ENCODE peak calls at places on chromosomes 7 and 10, in nine cellular contexts. P is stimulated activated CD8-positive, alpha-beta memory T cell treated with anti-CD3 and anti-CD28 coated beads, Interleukin-12 subunit alpha, Interleukin-12 subunit beta, amount 100 ng/mL, for 4 hours; D is AG08395; Y is lung; V is NCI-H2029 treated with DMSO at 0.1 percent for 48 hours; Q is activated T-helper 9 cell treated with anti-CD3 and anti-CD28 coated beads, Interleukin-2, amount 50 U/mL, for 16 hours; B is choroid plexus epithelial cell; J is H54; K is LoVo. H is an unnamed sample.

GRCh38 chr10:3570330-3570729 is 214.7 kb downstream of the KLF6 start:
- DNase-seq in P (no peak), D (no peak), Y (no peak), V (no peak), Q (no peak), B (no peak), J (no peak), K (no peak), H (no peak)

GRCh38 chr7:105014725-105015630 is 973 bp downstream of the KMT2E start:
- DNase-seq in P (peak), D (peak), Y (peak), V (no peak), Q (no peak), B (peak), J (no peak), K (peak), H (peak)

GRCh38 chr7:95246935-95247370 is 77.4 kb downstream of the PON1 start:
- DNase-seq in P (no peak), D (peak), Y (peak), V (peak), Q (no peak), B (peak), J (peak), K (peak), H (peak)

GRCh38 chr10:118926903-118927302 is 102.6 kb upstream of the NANOS1 start:
- DNase-seq in P (no peak), D (no peak), Y (no peak), V (no peak), Q (no peak), B (no peak), J (no peak), K (no peak), H (no peak)

GRCh38 chr10:117071293-117072050 is 66.5 kb upstream of the SHTN1 start:
- DNase-seq in P (no peak), D (no peak), Y (no peak), V (no peak), Q (no peak), B (peak), J (no peak), K (no peak), H (no peak)

GRCh38 chr7:42964849-42965805 is 33.0 kb downstream of the MRPL32 start:
- DNase-seq in P (no peak), D (no peak), Y (no peak), V (no peak), Q (no peak), B (no peak), J (no peak), K (no peak), H (no peak)

GRCh38 chr10:73647211-73647874 is 6.1 kb upstream of the MYOZ1 start:
- DNase-seq in P (no peak), D (peak), Y (peak), V (peak), Q (no peak), B (peak), J (no peak), K (no peak), H (peak)

GRCh38 chr7:6392712-6393666 is 54.8 kb downstream of the DAGLB start:
- DNase-seq in P (no peak), D (peak), Y (peak), V (no peak), Q (no peak), B (peak), J (peak), K (peak), H (peak)

GRCh38 chr7:1942704-1943294 is 272.7 kb downstream of the ELFN1 start:
- DNase-seq in P (no peak), D (no peak), Y (no peak), V (no peak), Q (no peak), B (peak), J (no peak), K (no peak), H (no peak)

GRCh38 chr10:103780242-103781149 is 74.9 kb downstream of the SH3PXD2A start:
- DNase-seq in P (no peak), D (no peak), Y (no peak), V (no peak), Q (no peak), B (no peak), J (no peak), K (no peak), H (no peak)

GRCh38 chr7:50321678-50322077 is 17.2 kb downstream of the IKZF1 start:
- DNase-seq in P (no peak), D (no peak), Y (no peak), V (no peak), Q (no peak), B (no peak), J (no peak), K (no peak), H (no peak)

GRCh38 chr10:131899695-131900349 is 986 bp upstream of the PPP2R2D start:
- DNase-seq in P (no peak), D (no peak), Y (no peak), V (no peak), Q (no peak), B (no peak), J (no peak), K (peak), H (no peak)

GRCh38 chr10:96665306-96665705 is 55.0 kb downstream of the PIK3AP1 start:
- DNase-seq in P (no peak), D (peak), Y (no peak), V (no peak), Q (no peak), B (peak), J (no peak), K (no peak), H (no peak)

GRCh38 chr10:121984463-121984862 is 4.5 kb upstream of the TACC2 start:
- DNase-seq in P (no peak), D (no peak), Y (no peak), V (no peak), Q (no peak), B (no peak), J (no peak), K (no peak), H (no peak)

GRCh38 chr7:5670173-5670933 is 111.1 kb downstream of the RNF216 start:
- DNase-seq in P (no peak), D (no peak), Y (no peak), V (no peak), Q (no peak), B (no peak), J (no peak), K (no peak), H (no peak)

GRCh38 chr10:100750291-100751210 is 5.2 kb downstream of the PAX2 start:
- DNase-seq in P (no peak), D (no peak), Y (no peak), V (no peak), Q (no peak), B (no peak), J (no peak), K (no peak), H (no peak)

GRCh38 chr10:120262857-120263547 is 194.0 kb upstream of the PLPP4 start:
- DNase-seq in P (no peak), D (no peak), Y (no peak), V (no peak), Q (no peak), B (peak), J (no peak), K (no peak), H (no peak)

GRCh38 chr10:108684431-108684830 is 1238.9 kb downstream of the XPNPEP1 start:
- DNase-seq in P (no peak), D (no peak), Y (no peak), V (no peak), Q (no peak), B (peak), J (no peak), K (no peak), H (no peak)

GRCh38 chr7:96499532-96499931 is 177.6 kb upstream of the SLC25A13 start:
- DNase-seq in P (no peak), D (no peak), Y (no peak), V (peak), Q (no peak), B (no peak), J (no peak), K (no peak), H (no peak)

GRCh38 chr10:43126759-43127424 is 11.4 kb upstream of the CSGALNACT2 start:
- DNase-seq in P (no peak), D (no peak), Y (peak), V (no peak), Q (no peak), B (no peak), J (no peak), K (no peak), H (peak)

GRCh38 chr10:114261116-114261515 is 22.1 kb downstream of the VWA2 start:
- DNase-seq in P (no peak), D (peak), Y (no peak), V (no peak), Q (no peak), B (peak), J (no peak), K (no peak), H (no peak)

GRCh38 chr7:100435401-100436304 is 644 bp downstream of the PPP1R35 start:
- DNase-seq in P (peak), D (no peak), Y (peak), V (no peak), Q (peak), B (peak), J (peak), K (peak), H (peak)